ENCODE peak calls at places on chromosomes 2 and 18, in four cellular contexts. B is H9, O is neural progenitor cell, T is DND-41. C is an unnamed sample.
A peak's percentile ranks its signal among the peaks of the same experiment; 100 is the strongest.

GRCh38 chr2:48855142-48855541 is 99.6 kb upstream of the LHCGR start:
- DNase-seq in B (no peak), O (no peak), T (no peak), C (no peak)

GRCh38 chr18:21761471-21762115 is 21.0 kb downstream of the MIB1 start:
- DNase-seq in B (no peak), O (no peak), T (no peak), C (no peak)

GRCh38 chr2:268323-268722 is 3.6 kb downstream of the ACP1 start:
- DNase-seq in B (no peak), O (no peak), T (no peak), C (no peak)

GRCh38 chr2:33122726-33123125 is 176.0 kb downstream of the LTBP1 start:
- DNase-seq in B (no peak), O (no peak), T (no peak), C (no peak)

GRCh38 chr2:134450114-134450513 is 196.2 kb downstream of the MGAT5 start:
- DNase-seq in B (no peak), O (no peak), T (no peak), C (no peak)

GRCh38 chr18:63195410-63196159 is 124.0 kb downstream of the BCL2 start:
- DNase-seq in B (no peak), O (no peak), T (no peak), C (no peak)

GRCh38 chr2:113760400-113760799 is 4.0 kb upstream of the SLC35F5 start:
- DNase-seq in B (no peak), O (no peak), T (no peak), C (no peak)

GRCh38 chr18:12441475-12442035 is 33.8 kb downstream of the PRELID3A start:
- DNase-seq in B (no peak), O (no peak), T (no peak), C (no peak)

GRCh38 chr18:49728542-49728941 is 84.8 kb downstream of the ACAA2 start:
- DNase-seq in B (peak; percentile 82), O (peak; percentile 66), T (peak; percentile 37), C (no peak)

GRCh38 chr2:129658430-129658829 is 321.0 kb upstream of the RAB6C start:
- DNase-seq in B (no peak), O (no peak), T (no peak), C (no peak)

GRCh38 chr2:224958873-224959272 is 83.4 kb downstream of the DOCK10 start:
- DNase-seq in B (no peak), O (no peak), T (no peak), C (no peak)

GRCh38 chr18:49819768-49820662 is 6.7 kb upstream of the ACAA2 start:
- DNase-seq in B (no peak), O (no peak), T (peak; percentile 70), C (peak; percentile 72)

GRCh38 chr2:193461431-193461946 is 1266.8 kb upstream of the TMEFF2 start:
- DNase-seq in B (no peak), O (no peak), T (no peak), C (no peak)

GRCh38 chr2:239727182-239727775 is 297.9 kb downstream of the NDUFA10 start:
- DNase-seq in B (no peak), O (no peak), T (no peak), C (no peak)

GRCh38 chr2:3338360-3338759 is 39.3 kb downstream of the EIPR1 start:
- DNase-seq in B (no peak), O (no peak), T (no peak), C (no peak)

DNA sequence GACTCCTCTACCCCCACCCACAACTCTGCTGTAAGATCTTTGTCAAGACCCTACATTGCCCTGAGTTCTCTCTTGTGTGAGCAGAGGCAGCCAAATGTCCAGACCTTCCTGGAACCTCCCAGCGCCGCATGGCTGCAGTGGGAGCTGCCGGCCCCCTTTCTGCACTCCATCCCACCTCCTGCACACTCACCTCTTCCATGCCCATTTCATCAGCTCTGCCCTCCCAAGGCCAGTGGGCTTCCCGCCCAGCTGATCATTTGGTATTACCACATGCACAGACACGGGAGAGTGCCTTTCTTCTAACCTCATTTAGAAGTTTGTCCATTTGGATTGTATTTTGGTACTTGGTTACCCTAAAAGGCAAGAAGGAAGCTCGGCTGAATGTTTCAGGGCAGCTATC is 2.0 kb downstream of the IL1R2 start:
- DNase-seq in B (no peak), O (no peak), T (no peak), C (no peak)
- H3K27me3 ChIP-seq in B (no peaks in the 10 kb centered on the region), O (no peaks in the 10 kb centered on the region), T (peaks cover 10% of the 10 kb centered on the region), C (no peaks in the 10 kb centered on the region)

GRCh38 chr2:123179526-123179925 is 845.6 kb upstream of the CNTNAP5 start:
- DNase-seq in B (no peak), O (peak; percentile 3), T (no peak), C (no peak)
- H2AFZ ChIP-seq in B (no peak overlapping the region), O (no peak overlapping the region), T (no peak overlapping the region), C (no peak overlapping the region)

DNA sequence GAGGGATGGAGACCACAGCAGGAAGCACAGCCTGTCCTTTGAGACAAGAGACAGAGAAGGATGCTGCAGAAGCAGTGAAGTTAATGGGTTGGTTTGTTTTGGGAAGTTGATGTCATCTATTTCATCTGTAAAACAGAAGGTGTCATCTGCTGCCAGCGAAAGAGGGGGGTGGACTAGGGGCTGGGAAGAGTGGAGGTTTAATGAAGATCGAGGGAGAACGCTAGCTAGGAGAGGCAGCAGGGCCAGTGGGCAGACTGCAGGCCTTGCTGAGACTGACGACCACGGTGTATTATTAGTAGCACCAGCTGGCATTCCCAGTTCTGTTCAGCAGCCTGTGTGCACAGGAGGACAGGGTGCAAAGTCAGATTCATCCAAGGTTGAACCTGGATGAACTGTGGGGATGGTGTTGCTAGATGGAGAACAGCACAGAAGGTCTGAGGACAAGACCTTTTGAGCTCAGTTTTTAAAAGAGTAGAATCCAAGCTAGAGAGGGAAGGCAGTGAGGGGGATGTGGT is 120.4 kb upstream of the CAPN13 start:
- DNase-seq in B (no peak), O (no peak), T (no peak), C (no peak)
- H3K4me1 ChIP-seq in B (no peaks in the 10 kb centered on the region), O (no peaks in the 10 kb centered on the region), T (no peaks in the 10 kb centered on the region), C (no peaks in the 10 kb centered on the region)

DNA sequence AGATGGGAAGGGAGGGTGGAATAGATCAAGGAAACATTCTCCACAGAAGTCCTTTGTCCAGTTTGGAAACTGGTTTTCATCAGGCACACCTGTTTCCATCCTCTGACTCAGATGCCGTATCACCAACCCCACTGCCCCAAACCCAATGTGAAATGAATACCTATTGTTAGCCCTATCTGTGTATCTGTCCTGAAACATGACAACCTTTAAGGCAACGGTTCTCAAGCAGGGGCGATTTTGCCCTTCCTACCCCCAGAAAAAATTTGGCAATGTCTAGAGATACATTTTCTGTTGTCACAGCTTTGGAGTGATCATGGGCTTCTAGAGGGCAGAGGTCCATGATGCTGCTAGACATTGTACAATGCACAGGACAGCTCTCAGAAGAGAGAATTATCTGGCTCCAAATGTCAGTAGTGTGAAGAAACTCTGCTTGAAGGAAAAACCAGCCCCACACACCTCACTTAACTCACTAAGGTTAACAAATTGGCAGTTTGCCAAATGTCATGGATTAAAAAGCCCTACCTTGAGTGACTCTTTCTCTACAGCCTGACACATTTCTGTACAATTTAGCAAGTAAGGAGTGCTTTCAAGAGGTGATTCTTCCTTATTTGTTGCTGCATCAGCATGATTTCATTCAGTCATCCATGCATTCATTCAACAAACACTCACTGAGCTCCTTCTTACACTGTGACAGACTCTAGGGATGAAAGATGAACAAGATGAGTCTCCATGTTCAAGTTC is 3.4 kb downstream of the SCTR start:
- DNase-seq in B (no peak), O (no peak), T (no peak), C (peak; percentile 15)
- H3K27me3 ChIP-seq in B (peaks cover 22% of the 10 kb centered on the region), O (peaks cover 56% of the 10 kb centered on the region), T (peaks cover 2% of the 10 kb centered on the region), C (no peaks in the 10 kb centered on the region)

GRCh38 chr2:24792542-24792873 is 683 bp downstream of the PTRHD1 start:
- DNase-seq in B (no peak), O (no peak), T (no peak), C (no peak)
- H2AFZ ChIP-seq in B (no peak overlapping the region), O (peak overlapping the region; percentile 80), T (peak overlapping the region; percentile 86), C (peak overlapping the region; percentile 96)

DNA sequence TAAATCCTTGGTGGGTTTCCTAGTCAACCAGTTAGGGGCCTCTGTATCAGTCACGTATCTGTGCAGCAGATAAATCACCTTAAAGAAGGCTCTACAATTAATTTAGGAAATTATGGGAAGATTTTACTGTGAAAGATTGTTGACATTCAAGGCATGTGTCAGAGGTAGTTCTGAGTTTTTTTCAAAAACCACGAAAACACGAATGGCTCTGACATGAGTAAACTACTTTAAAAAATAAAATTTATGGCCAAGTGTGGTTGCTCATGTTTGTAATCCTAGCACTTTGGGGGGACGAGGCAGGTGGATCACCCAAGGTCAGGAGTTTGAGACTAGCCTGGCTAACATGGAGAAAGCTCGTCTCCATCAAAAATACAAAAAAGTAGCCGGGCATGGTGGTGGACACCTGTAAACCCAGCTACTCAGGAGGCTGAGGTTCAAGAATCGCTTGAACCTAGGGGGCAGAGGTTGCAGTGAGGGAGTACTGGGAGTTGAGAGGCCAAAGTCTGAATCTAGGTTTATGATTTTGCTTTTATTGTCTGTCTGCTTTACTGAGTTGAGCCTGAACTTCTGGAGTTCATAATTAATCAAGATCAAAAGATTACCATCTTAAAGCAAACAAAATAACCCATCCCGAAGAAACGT is 77.1 kb downstream of the SPRED2 start:
- DNase-seq in B (no peak), O (no peak), T (no peak), C (no peak)
- H3K4me1 ChIP-seq in B (peaks cover 18% of the 10 kb centered on the region), O (peaks cover 46% of the 10 kb centered on the region), T (peaks cover 59% of the 10 kb centered on the region), C (peaks cover 54% of the 10 kb centered on the region)

GRCh38 chr2:118148809-118149208 is 60.5 kb downstream of the INSIG2 start:
- DNase-seq in B (no peak), O (no peak), T (no peak), C (no peak)

GRCh38 chr2:118150294-118150693 is 62.0 kb downstream of the INSIG2 start:
- DNase-seq in B (no peak), O (no peak), T (no peak), C (no peak)

GRCh38 chr2:118148133-118148532 is 59.9 kb downstream of the INSIG2 start:
- DNase-seq in B (no peak), O (no peak), T (no peak), C (no peak)

GRCh38 chr2:118151831-118152230 is 63.6 kb downstream of the INSIG2 start:
- DNase-seq in B (no peak), O (no peak), T (no peak), C (no peak)

GRCh38 chr2:118153433-118153832 is 65.2 kb downstream of the INSIG2 start:
- DNase-seq in B (no peak), O (no peak), T (no peak), C (no peak)
- H3K27me3 ChIP-seq in B (no peaks in the 10 kb centered on the region), O (no peaks in the 10 kb centered on the region), T (no peaks in the 10 kb centered on the region), C (no peaks in the 10 kb centered on the region)

GRCh38 chr2:229132236-229132635 is 138.9 kb downstream of the PID1 start:
- DNase-seq in B (no peak), O (no peak), T (no peak), C (no peak)
- H2AFZ ChIP-seq in B (no peak overlapping the region), O (no peak overlapping the region), T (no peak overlapping the region), C (no peak overlapping the region)

GRCh38 chr2:133331437-133331836 is 236.8 kb downstream of the NCKAP5 start:
- DNase-seq in B (no peak), O (no peak), T (no peak), C (no peak)
- H3K4me1 ChIP-seq in B (peaks cover 3% of the 10 kb centered on the region), O (peaks cover 16% of the 10 kb centered on the region), T (no peaks in the 10 kb centered on the region), C (no peaks in the 10 kb centered on the region)

GRCh38 chr2:29578084-29578598 is 343.2 kb downstream of the ALK start:
- DNase-seq in B (peak; percentile 32), O (no peak), T (no peak), C (no peak)
- H3K27me3 ChIP-seq in B (no peaks in the 10 kb centered on the region), O (no peaks in the 10 kb centered on the region), T (peaks cover 2% of the 10 kb centered on the region), C (no peaks in the 10 kb centered on the region)